ENCODE peak calls at places on chromosomes 16 and 17, in six cellular contexts. J, O, X, V, L and K are unnamed samples.

GRCh38 chr16:79605999-79606398 is 5.5 kb upstream of the MAF start:
- DNase-seq in V (no peak), J (no peak), X (no peak), O (no peak), L (no peak), K (no peak)

GRCh38 chr17:21452377-21453143 is 76.4 kb downstream of the KCNJ12 start:
- DNase-seq in J (no peak), L (peak), V (no peak), X (no peak), O (no peak), K (no peak)

GRCh38 chr16:2079311-2079800 is 31.6 kb downstream of the TSC2 start:
- DNase-seq in L (no peak), X (no peak), O (no peak), V (no peak), J (no peak), K (no peak)

GRCh38 chr16:81505011-81505660 is 60.5 kb downstream of the CMIP start:
- DNase-seq in V (no peak), L (no peak), O (no peak), J (no peak), X (no peak), K (no peak)

GRCh38 chr17:69170377-69170776 is 28.7 kb upstream of the ABCA6 start:
- DNase-seq in J (no peak), O (no peak), V (no peak), L (no peak), X (no peak), K (no peak)

GRCh38 chr16:27253526-27253930 is 15.0 kb downstream of the NSMCE1 start:
- DNase-seq in V (no peak), O (no peak), J (no peak), X (no peak), L (peak), K (no peak)

GRCh38 chr16:27315333-27316037 is 1.7 kb downstream of the IL4R start:
- DNase-seq in V (no peak), J (no peak), O (no peak), L (peak), X (no peak), K (no peak)

GRCh38 chr17:8608001-8608400 is 22.5 kb downstream of the MYH10 start:
- DNase-seq in J (no peak), V (no peak), X (no peak), O (no peak), L (peak), K (no peak)

GRCh38 chr16:77689971-77690370 is 32.3 kb upstream of the NUDT7 start:
- DNase-seq in X (no peak), O (no peak), J (no peak), L (no peak), V (no peak), K (no peak)

GRCh38 chr17:72619976-72620650 is 472.4 kb downstream of the SLC39A11 start:
- DNase-seq in J (peak), O (no peak), X (no peak), V (no peak), L (no peak), K (no peak)

GRCh38 chr16:21301168-21301894 is 23.2 kb upstream of the CRYM start:
- DNase-seq in V (peak), L (peak), J (peak), X (peak), O (peak), K (peak)

GRCh38 chr16:67398546-67399217 is 5.4 kb upstream of the TPPP3 start:
- DNase-seq in L (no peak), O (no peak), X (no peak), J (no peak), V (no peak), K (no peak)

GRCh38 chr16:89473791-89474414 is 16.5 kb downstream of the ANKRD11 start:
- DNase-seq in J (no peak), X (no peak), O (no peak), L (peak), V (no peak), K (no peak)

GRCh38 chr17:28925912-28926365 is 23.1 kb upstream of the DHRS13 start:
- DNase-seq in X (peak), V (no peak), O (peak), L (peak), J (no peak), K (no peak)

GRCh38 chr16:67013238-67013822 is 15.6 kb upstream of the CBFB start:
- DNase-seq in V (no peak), O (peak), X (no peak), L (no peak), J (peak), K (no peak)

GRCh38 chr17:50290074-50290702 is 15.9 kb downstream of the TMEM92 start:
- DNase-seq in V (no peak), X (peak), J (peak), O (no peak), L (peak), K (no peak)

GRCh38 chr16:85525464-85526117 is 87.5 kb upstream of the GSE1 start:
- DNase-seq in V (no peak), J (no peak), L (no peak), X (no peak), O (no peak), K (no peak)

GRCh38 chr16:1134776-1135458 is 18.0 kb upstream of the CACNA1H start:
- DNase-seq in J (no peak), L (no peak), X (no peak), O (no peak), V (no peak), K (no peak)

GRCh38 chr17:52721932-52722331 is 563.4 kb upstream of the CA10 start:
- DNase-seq in X (no peak), J (no peak), V (no peak), O (no peak), L (no peak), K (no peak)

GRCh38 chr17:81000089-81000630 is 8.5 kb downstream of the CHMP6 start:
- DNase-seq in J (no peak), V (no peak), X (no peak), O (no peak), L (no peak), K (no peak)

GRCh38 chr17:29838961-29839360 is 91.1 kb downstream of the SSH2 start:
- DNase-seq in J (peak), X (no peak), O (peak), V (no peak), L (peak), K (no peak)

GRCh38 chr16:88063201-88063773 is 112.1 kb downstream of the BANP start:
- DNase-seq in V (no peak), O (peak), X (no peak), J (no peak), L (peak), K (no peak)